ENCODE peak calls at places on chromosomes 16 and 17, in seven cellular contexts. H, M, E, U, V, Z and W are unnamed samples.

GRCh38 chr16:54526916-54527315 is 240.3 kb upstream of the IRX3 start:
- DNase-seq in H (peak), M (no peak), E (no peak), U (no peak), V (no peak), Z (no peak), W (no peak)

GRCh38 chr16:87383522-87384161 is at the start of gene FBXO31:
- DNase-seq in H (peak), M (peak), E (peak), U (peak), V (peak), Z (peak), W (peak)

GRCh38 chr17:969767-970387 is 9.7 kb downstream of the NXN start:
- DNase-seq in H (peak), M (no peak), E (peak), U (no peak), V (no peak), Z (no peak), W (no peak)

GRCh38 chr16:884232-884631 is 83.7 kb upstream of the GNG13 start:
- DNase-seq in H (no peak), M (no peak), E (no peak), U (no peak), V (no peak), Z (no peak), W (no peak)

GRCh38 chr17:76369804-76370203 is 14.6 kb upstream of the SPHK1 start:
- DNase-seq in H (no peak), M (peak), E (peak), U (no peak), V (no peak), Z (no peak), W (no peak)

GRCh38 chr17:40158438-40158837 is 18.1 kb downstream of the CASC3 start:
- DNase-seq in H (no peak), M (no peak), E (no peak), U (no peak), V (no peak), Z (no peak), W (no peak)

GRCh38 chr16:49513040-49513439 is 139.4 kb downstream of the C16orf78 start:
- DNase-seq in H (no peak), M (no peak), E (peak), U (no peak), V (peak), Z (no peak), W (no peak)

GRCh38 chr16:22161401-22161800 is 905 bp upstream of the SDR42E2 start:
- DNase-seq in H (no peak), M (no peak), E (no peak), U (no peak), V (no peak), Z (no peak), W (no peak)

GRCh38 chr17:79915850-79916430 is 76.7 kb upstream of the CBX4 start:
- DNase-seq in H (peak), M (peak), E (no peak), U (no peak), V (peak), Z (no peak), W (no peak)

GRCh38 chr17:82418001-82418986 is at the start of the genes HEXD and OGFOD3:
- DNase-seq in H (peak), M (peak), E (peak), U (peak), V (peak), Z (peak), W (peak)

GRCh38 chr16:85551319-85551978 is 61.7 kb upstream of the GSE1 start:
- DNase-seq in H (no peak), M (peak), E (no peak), U (no peak), V (no peak), Z (no peak), W (no peak)

GRCh38 chr16:85549766-85550421 is 63.2 kb upstream of the GSE1 start:
- DNase-seq in H (no peak), M (no peak), E (no peak), U (no peak), V (no peak), Z (no peak), W (no peak)

GRCh38 chr16:85548375-85548774 is 64.7 kb upstream of the GSE1 start:
- DNase-seq in H (no peak), M (no peak), E (no peak), U (no peak), V (no peak), Z (no peak), W (no peak)

GRCh38 chr16:85552980-85553435 is 60.1 kb upstream of the GSE1 start:
- DNase-seq in H (no peak), M (no peak), E (peak), U (no peak), V (no peak), Z (no peak), W (peak)

GRCh38 chr16:85550422-85551318 is 62.5 kb upstream of the GSE1 start:
- DNase-seq in H (no peak), M (peak), E (no peak), U (no peak), V (no peak), Z (no peak), W (no peak)
- TF ChIP-seq CTCF in H (no peak), M (no peak), E (no peak), U (no peak), V (no peak), Z (peak), W (no peak)

DNA sequence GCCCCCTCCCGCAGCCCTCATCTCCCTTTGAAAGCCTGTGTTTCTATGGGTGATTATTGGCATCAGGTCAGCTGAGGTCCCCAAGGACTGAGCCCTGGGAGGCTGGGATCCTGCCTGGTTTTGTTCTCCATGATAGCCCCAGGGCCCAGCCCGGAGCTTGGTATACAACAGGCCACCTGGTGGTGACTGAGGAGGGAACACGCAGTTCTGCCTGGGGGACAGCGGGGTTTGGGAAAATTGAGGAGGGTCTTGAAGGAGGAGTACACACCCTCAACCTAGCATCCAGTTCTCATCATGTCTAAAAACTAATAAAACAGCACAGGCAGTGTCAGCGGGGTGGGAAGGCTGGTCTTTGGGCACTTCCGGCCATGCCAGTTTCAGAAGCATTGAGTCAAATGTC is 335.1 kb downstream of the CPPED1 start:
- DNase-seq in H (no peak), M (no peak), E (no peak), U (no peak), V (no peak), Z (no peak), W (peak)
- TF ChIP-seq CTCF in H (no peak), M (no peak), E (no peak), U (no peak), V (no peak), Z (no peak), W (peak)

GRCh38 chr17:65418622-65419021 is 142.8 kb downstream of the AXIN2 start:
- DNase-seq in H (no peak), M (no peak), E (no peak), U (no peak), V (no peak), Z (no peak), W (no peak)

GRCh38 chr17:65417406-65418221 is 143.8 kb downstream of the AXIN2 start:
- DNase-seq in H (no peak), M (no peak), E (no peak), U (no peak), V (no peak), Z (no peak), W (no peak)

DNA sequence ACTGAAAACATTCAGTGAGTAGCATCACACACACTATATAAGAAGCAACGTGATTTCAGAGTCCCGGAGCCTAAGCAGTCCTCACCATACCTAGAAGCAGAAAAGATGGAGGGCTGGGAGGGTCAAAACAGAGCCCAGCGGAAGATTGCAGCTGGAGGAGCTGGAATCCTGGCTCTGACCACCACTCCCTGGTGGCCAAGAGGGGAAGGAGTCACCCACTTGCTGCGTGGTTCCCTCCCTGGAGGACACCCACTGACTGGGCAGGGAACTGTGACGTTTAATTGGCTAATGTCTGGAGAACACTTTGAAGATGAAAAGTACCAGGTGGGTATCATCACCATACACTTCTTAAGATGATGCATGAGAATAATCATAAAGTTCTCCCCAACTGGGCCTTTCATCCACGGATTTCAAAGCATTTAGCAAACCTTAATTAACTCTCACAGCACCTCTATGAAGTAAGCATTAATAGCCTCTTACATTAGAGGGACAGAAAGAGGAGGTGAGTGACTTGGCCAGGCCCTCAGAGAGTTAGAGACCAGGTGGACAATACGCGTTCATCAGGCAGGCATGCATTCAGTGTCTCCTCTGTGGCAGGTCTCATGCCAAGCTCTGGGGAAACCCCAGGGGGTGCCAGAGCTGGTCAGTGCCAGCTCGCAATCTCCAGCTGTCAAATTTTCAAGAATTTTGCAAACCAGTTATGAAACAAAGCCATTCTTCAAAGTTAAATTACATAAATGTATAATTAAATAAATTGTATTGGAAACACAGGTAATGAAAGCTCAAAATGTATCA is 137.9 kb downstream of the AXIN2 start:
- DNase-seq in H (no peak), M (no peak), E (no peak), U (no peak), V (no peak), Z (no peak), W (no peak)
- TF ChIP-seq CTCF in H (no peak), M (no peak), E (no peak), U (no peak), V (no peak), Z (no peak), W (no peak)

GRCh38 chr17:57440522-57441269 is 184.4 kb downstream of the MSI2 start:
- DNase-seq in H (peak), M (no peak), E (peak), U (no peak), V (peak), Z (peak), W (peak)
- TF ChIP-seq CTCF in H (peak), M (no peak), E (peak), U (no peak), V (peak), Z (no peak), W (no peak)

GRCh38 chr17:77479817-77480508 is 339.2 kb downstream of the SEC14L1 start:
- DNase-seq in H (no peak), M (peak), E (peak), U (no peak), V (no peak), Z (no peak), W (no peak)
- TF ChIP-seq CTCF in H (no peak), M (no peak), E (no peak), U (no peak), V (no peak), Z (no peak), W (no peak)

DNA sequence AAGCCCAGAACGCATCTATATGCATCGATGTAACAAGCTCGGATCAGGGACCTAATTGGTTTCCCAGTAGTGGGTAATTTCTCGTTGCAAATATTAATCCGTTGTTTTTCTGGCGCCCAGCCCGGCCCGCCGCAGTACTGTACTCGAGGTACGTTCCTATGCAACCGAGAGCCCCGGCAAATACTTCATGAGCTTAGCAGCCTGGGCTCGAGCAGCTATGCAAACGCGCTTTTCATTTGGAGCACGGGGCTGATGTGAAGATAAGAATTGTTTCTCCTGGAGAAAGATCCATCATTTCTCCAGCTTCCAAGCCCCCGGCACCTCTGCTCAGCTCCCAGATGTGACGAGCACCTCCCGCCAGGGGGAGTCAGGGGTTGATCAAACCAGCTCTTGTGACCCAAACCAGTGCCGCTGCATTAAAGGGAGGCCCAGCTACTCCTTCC is 229.8 kb downstream of the KATNIP start:
- DNase-seq in H (peak), M (no peak), E (peak), U (no peak), V (no peak), Z (no peak), W (peak)
- TF ChIP-seq CTCF in H (peak), M (no peak), E (peak), U (no peak), V (no peak), Z (peak), W (peak)

GRCh38 chr17:48144976-48145798 is 37.6 kb downstream of the SNX11 start:
- DNase-seq in H (no peak), M (no peak), E (no peak), U (no peak), V (no peak), Z (no peak), W (no peak)
- TF ChIP-seq CTCF in H (no peak), M (no peak), E (no peak), U (no peak), V (no peak), Z (no peak), W (no peak)

DNA sequence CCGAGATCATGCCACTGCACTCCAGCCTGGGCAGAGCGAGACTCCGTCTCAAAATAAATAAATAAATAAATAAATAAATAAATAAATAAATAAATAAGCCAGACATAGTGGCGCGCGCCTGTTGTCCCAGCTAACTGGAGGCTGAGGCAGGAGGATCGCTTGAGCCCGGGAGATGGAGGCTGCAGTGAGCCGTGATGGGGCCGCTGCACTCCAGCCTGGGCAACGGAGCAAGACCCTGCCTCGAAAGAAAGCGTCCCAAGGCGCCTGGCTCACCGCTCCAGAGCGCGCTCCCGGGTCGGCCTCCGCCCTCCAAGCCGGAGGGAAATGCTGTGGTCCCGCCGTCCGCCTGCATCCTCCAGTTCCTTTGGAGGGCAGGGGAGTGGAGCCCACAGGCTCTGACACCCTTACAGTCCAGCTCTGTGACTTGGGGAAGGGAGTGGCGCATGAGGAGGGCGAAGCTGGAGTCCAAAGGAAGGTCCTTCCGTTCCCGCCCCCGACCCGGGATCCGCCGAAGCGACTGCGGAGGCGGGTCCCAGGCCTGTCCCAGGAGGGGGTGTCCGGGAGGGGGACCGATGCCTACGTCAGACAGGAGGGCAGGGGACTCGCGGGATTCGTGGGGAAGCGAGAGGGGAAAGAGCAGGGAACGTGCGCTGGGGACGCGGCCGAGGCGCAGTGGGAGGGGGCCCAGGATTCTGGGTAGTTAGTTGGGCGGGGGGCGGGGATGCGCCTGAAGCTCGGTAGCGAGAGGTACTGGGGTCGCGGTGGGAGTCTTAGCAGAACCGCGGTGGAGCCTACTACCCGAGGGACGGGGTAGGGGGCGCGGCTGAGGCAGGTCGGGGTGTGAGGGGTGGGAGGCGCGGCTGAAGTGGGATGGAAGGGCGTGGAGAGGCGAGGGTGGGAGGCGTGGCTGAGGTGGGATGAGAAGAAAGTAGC is 8.4 kb upstream of the TRPV2 start:
- DNase-seq in H (no peak), M (peak), E (peak), U (no peak), V (peak), Z (peak), W (peak)
- TF ChIP-seq CTCF in H (no peak), M (no peak), E (no peak), U (no peak), V (no peak), Z (no peak), W (no peak)